ENCODE peak calls at places on chromosomes 13 and 19, in nine cellular contexts. One of them, this sample, is unnamed. For H3K27me3, the result is how much of the 10 kb centered on the place peaks cover.

GRCh38 chr19:31253816-31254551 is 95.3 kb downstream of the TSHZ3 start:
- DNase-seq in adrenal gland: no peak
- DNase-seq in body of pancreas: peak
- DNase-seq in GM12878: no peak
- DNase-seq in Panc1: no peak
- DNase-seq in psoas muscle: peak
- DNase-seq in thoracic aorta: no peak
- DNase-seq in sigmoid colon: no peak
- DNase-seq in neural progenitor cell: no peak
- DNase-seq in this sample: no peak

GRCh38 chr19:17125728-17126677 is 50.4 kb downstream of the MYO9B start:
- DNase-seq in adrenal gland: peak
- DNase-seq in body of pancreas: peak
- DNase-seq in GM12878: peak
- DNase-seq in Panc1: no peak
- DNase-seq in psoas muscle: peak
- DNase-seq in thoracic aorta: peak
- DNase-seq in sigmoid colon: peak
- DNase-seq in neural progenitor cell: no peak
- DNase-seq in this sample: peak

GRCh38 chr19:4350111-4350510 is 6.7 kb downstream of the MPND start:
- DNase-seq in adrenal gland: no peak
- DNase-seq in body of pancreas: no peak
- DNase-seq in GM12878: no peak
- DNase-seq in Panc1: no peak
- DNase-seq in psoas muscle: no peak
- DNase-seq in thoracic aorta: no peak
- DNase-seq in sigmoid colon: no peak
- DNase-seq in neural progenitor cell: no peak
- DNase-seq in this sample: no peak

GRCh38 chr13:113359556-113359955 is 4.4 kb downstream of the GRTP1 start:
- DNase-seq in adrenal gland: no peak
- DNase-seq in body of pancreas: no peak
- DNase-seq in GM12878: no peak
- DNase-seq in Panc1: no peak
- DNase-seq in psoas muscle: no peak
- DNase-seq in thoracic aorta: no peak
- DNase-seq in sigmoid colon: no peak
- DNase-seq in neural progenitor cell: no peak
- DNase-seq in this sample: no peak

GRCh38 chr13:111893607-111894443 is 173.1 kb upstream of the SOX1 start:
- DNase-seq in adrenal gland: no peak
- DNase-seq in body of pancreas: no peak
- DNase-seq in GM12878: no peak
- DNase-seq in Panc1: no peak
- DNase-seq in psoas muscle: no peak
- DNase-seq in thoracic aorta: no peak
- DNase-seq in sigmoid colon: no peak
- DNase-seq in neural progenitor cell: peak
- DNase-seq in this sample: no peak

GRCh38 chr13:44221657-44222056 is 152.0 kb upstream of the SERP2 start:
- DNase-seq in adrenal gland: no peak
- DNase-seq in body of pancreas: no peak
- DNase-seq in GM12878: no peak
- DNase-seq in Panc1: no peak
- DNase-seq in psoas muscle: no peak
- DNase-seq in thoracic aorta: no peak
- DNase-seq in sigmoid colon: peak
- DNase-seq in neural progenitor cell: no peak
- DNase-seq in this sample: no peak

GRCh38 chr13:36814465-36814864 is 4.6 kb upstream of the RFXAP start:
- DNase-seq in adrenal gland: no peak
- DNase-seq in body of pancreas: no peak
- DNase-seq in GM12878: no peak
- DNase-seq in Panc1: no peak
- DNase-seq in psoas muscle: no peak
- DNase-seq in thoracic aorta: no peak
- DNase-seq in sigmoid colon: no peak
- DNase-seq in neural progenitor cell: no peak
- DNase-seq in this sample: no peak

GRCh38 chr19:32676186-32676894 is 692 bp downstream of the RGS9BP start:
- DNase-seq in adrenal gland: peak
- DNase-seq in body of pancreas: peak
- DNase-seq in GM12878: no peak
- DNase-seq in Panc1: no peak
- DNase-seq in psoas muscle: no peak
- DNase-seq in thoracic aorta: no peak
- DNase-seq in sigmoid colon: no peak
- DNase-seq in neural progenitor cell: peak
- DNase-seq in this sample: peak

GRCh38 chr13:77751513-77752456 is 54.3 kb downstream of the SLAIN1 start:
- DNase-seq in adrenal gland: peak
- DNase-seq in body of pancreas: peak
- DNase-seq in GM12878: peak
- DNase-seq in Panc1: peak
- DNase-seq in psoas muscle: no peak
- DNase-seq in thoracic aorta: no peak
- DNase-seq in sigmoid colon: no peak
- DNase-seq in neural progenitor cell: peak
- DNase-seq in this sample: no peak

GRCh38 chr19:30570194-30570593 is 198.0 kb downstream of the ZNF536 start:
- DNase-seq in adrenal gland: no peak
- DNase-seq in body of pancreas: no peak
- DNase-seq in GM12878: no peak
- DNase-seq in Panc1: no peak
- DNase-seq in psoas muscle: no peak
- DNase-seq in thoracic aorta: no peak
- DNase-seq in sigmoid colon: no peak
- DNase-seq in neural progenitor cell: no peak
- DNase-seq in this sample: no peak

GRCh38 chr19:566403-566802 is 6.0 kb upstream of the BSG start:
- DNase-seq in adrenal gland: peak
- DNase-seq in body of pancreas: peak
- DNase-seq in GM12878: no peak
- DNase-seq in Panc1: no peak
- DNase-seq in psoas muscle: no peak
- DNase-seq in thoracic aorta: no peak
- DNase-seq in sigmoid colon: peak
- DNase-seq in neural progenitor cell: no peak
- DNase-seq in this sample: no peak
- H3K4me3 ChIP-seq in adrenal gland: no peak
- H3K4me3 ChIP-seq in body of pancreas: no peak
- H3K4me3 ChIP-seq in GM12878: no peak
- H3K4me3 ChIP-seq in Panc1: no peak
- H3K4me3 ChIP-seq in psoas muscle: no peak
- H3K4me3 ChIP-seq in thoracic aorta: no peak
- H3K4me3 ChIP-seq in sigmoid colon: no peak
- H3K4me3 ChIP-seq in neural progenitor cell: no peak
- H3K4me3 ChIP-seq in this sample: no peak

GRCh38 chr19:54045771-54046170 is 17.9 kb downstream of the VSTM1 start:
- DNase-seq in adrenal gland: no peak
- DNase-seq in body of pancreas: no peak
- DNase-seq in GM12878: no peak
- DNase-seq in Panc1: no peak
- DNase-seq in psoas muscle: no peak
- DNase-seq in thoracic aorta: no peak
- DNase-seq in sigmoid colon: no peak
- DNase-seq in neural progenitor cell: no peak
- DNase-seq in this sample: no peak

GRCh38 chr19:54042989-54043388 is 20.7 kb downstream of the VSTM1 start:
- DNase-seq in adrenal gland: no peak
- DNase-seq in body of pancreas: no peak
- DNase-seq in GM12878: no peak
- DNase-seq in Panc1: no peak
- DNase-seq in psoas muscle: no peak
- DNase-seq in thoracic aorta: no peak
- DNase-seq in sigmoid colon: no peak
- DNase-seq in neural progenitor cell: no peak
- DNase-seq in this sample: no peak

GRCh38 chr19:54041969-54042606 is 21.6 kb downstream of the VSTM1 start:
- DNase-seq in adrenal gland: no peak
- DNase-seq in body of pancreas: no peak
- DNase-seq in GM12878: no peak
- DNase-seq in Panc1: no peak
- DNase-seq in psoas muscle: no peak
- DNase-seq in thoracic aorta: no peak
- DNase-seq in sigmoid colon: no peak
- DNase-seq in neural progenitor cell: no peak
- DNase-seq in this sample: no peak

DNA sequence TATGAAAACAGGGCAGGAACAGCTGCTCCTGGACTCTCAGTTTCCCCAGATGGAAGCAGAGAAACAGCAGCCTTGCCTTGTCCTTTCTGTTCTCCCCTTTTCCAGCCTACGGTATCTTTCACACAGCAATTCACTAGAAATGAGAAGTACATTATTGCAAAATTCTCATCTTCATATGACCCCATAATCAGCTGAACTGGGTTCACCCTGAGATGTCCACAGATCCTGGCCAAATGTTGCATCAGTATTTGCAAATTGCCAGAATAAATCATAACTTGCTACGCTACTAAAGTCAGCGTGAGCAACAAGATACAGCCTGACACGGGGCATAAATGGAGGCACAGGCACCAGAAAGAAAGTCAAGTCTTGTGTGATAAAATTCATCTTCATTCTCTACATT is 16.1 kb downstream of the VSTM1 start:
- DNase-seq in adrenal gland: peak
- DNase-seq in body of pancreas: no peak
- DNase-seq in GM12878: no peak
- DNase-seq in Panc1: no peak
- DNase-seq in psoas muscle: no peak
- DNase-seq in thoracic aorta: no peak
- DNase-seq in sigmoid colon: no peak
- DNase-seq in neural progenitor cell: no peak
- DNase-seq in this sample: no peak
- H3K27me3 ChIP-seq in adrenal gland: under half
- H3K27me3 ChIP-seq in body of pancreas: under half
- H3K27me3 ChIP-seq in GM12878: under half
- H3K27me3 ChIP-seq in Panc1: under half
- H3K27me3 ChIP-seq in psoas muscle: under half
- H3K27me3 ChIP-seq in thoracic aorta: under half
- H3K27me3 ChIP-seq in sigmoid colon: under half
- H3K27me3 ChIP-seq in neural progenitor cell: under half
- H3K27me3 ChIP-seq in this sample: under half

GRCh38 chr13:33483471-33483870 is 197.9 kb upstream of the STARD13 start:
- DNase-seq in adrenal gland: no peak
- DNase-seq in body of pancreas: no peak
- DNase-seq in GM12878: no peak
- DNase-seq in Panc1: no peak
- DNase-seq in psoas muscle: no peak
- DNase-seq in thoracic aorta: no peak
- DNase-seq in sigmoid colon: no peak
- DNase-seq in neural progenitor cell: no peak
- DNase-seq in this sample: no peak

GRCh38 chr13:33490461-33491327 is 205.1 kb upstream of the STARD13 start:
- DNase-seq in adrenal gland: no peak
- DNase-seq in body of pancreas: no peak
- DNase-seq in GM12878: no peak
- DNase-seq in Panc1: no peak
- DNase-seq in psoas muscle: no peak
- DNase-seq in thoracic aorta: no peak
- DNase-seq in sigmoid colon: no peak
- DNase-seq in neural progenitor cell: peak
- DNase-seq in this sample: no peak

GRCh38 chr13:33485247-33485646 is 199.7 kb upstream of the STARD13 start:
- DNase-seq in adrenal gland: no peak
- DNase-seq in body of pancreas: no peak
- DNase-seq in GM12878: no peak
- DNase-seq in Panc1: no peak
- DNase-seq in psoas muscle: no peak
- DNase-seq in thoracic aorta: no peak
- DNase-seq in sigmoid colon: no peak
- DNase-seq in neural progenitor cell: no peak
- DNase-seq in this sample: no peak

GRCh38 chr13:33489563-33489962 is 204.0 kb upstream of the STARD13 start:
- DNase-seq in adrenal gland: no peak
- DNase-seq in body of pancreas: no peak
- DNase-seq in GM12878: no peak
- DNase-seq in Panc1: no peak
- DNase-seq in psoas muscle: no peak
- DNase-seq in thoracic aorta: no peak
- DNase-seq in sigmoid colon: no peak
- DNase-seq in neural progenitor cell: peak
- DNase-seq in this sample: no peak

DNA sequence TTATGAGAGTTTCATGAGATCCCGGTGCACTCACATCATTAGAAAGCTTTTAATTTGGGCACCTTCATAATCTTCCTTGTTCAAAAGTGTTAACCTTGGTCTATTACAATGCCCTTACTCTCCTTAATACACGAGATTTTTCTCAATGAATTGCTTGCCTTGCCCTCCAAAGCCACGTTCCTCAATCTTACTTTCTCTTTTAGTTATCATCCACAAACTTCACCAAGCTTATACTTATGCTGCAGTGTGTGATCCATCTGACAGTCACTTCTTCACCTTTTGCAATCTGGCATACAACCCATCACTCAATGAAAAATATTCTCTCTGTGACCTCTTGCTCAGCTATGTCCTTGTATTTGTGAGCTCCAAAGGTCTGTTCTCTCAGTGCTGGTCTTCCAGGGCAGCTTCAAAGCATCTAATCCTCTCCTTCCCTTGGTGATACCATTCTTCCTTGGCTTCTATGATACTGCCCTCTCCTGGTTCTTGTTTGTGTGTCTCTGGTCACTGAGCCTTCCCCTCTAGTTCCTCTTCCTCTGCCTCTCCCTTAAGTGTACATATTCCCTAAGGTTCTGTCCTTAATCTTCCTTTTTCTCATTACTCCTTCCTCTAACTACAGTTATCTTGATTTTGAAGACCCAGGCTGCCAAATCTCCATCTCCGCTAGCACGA is 202.2 kb upstream of the STARD13 start:
- DNase-seq in adrenal gland: peak
- DNase-seq in body of pancreas: no peak
- DNase-seq in GM12878: peak
- DNase-seq in Panc1: no peak
- DNase-seq in psoas muscle: no peak
- DNase-seq in thoracic aorta: no peak
- DNase-seq in sigmoid colon: no peak
- DNase-seq in neural progenitor cell: peak
- DNase-seq in this sample: no peak
- TF ChIP-seq CTCF in adrenal gland: peak
- TF ChIP-seq CTCF in body of pancreas: no peak
- TF ChIP-seq CTCF in GM12878: peak
- TF ChIP-seq CTCF in Panc1: peak
- TF ChIP-seq CTCF in psoas muscle: peak
- TF ChIP-seq CTCF in thoracic aorta: peak
- TF ChIP-seq CTCF in sigmoid colon: peak
- TF ChIP-seq CTCF in neural progenitor cell: peak
- TF ChIP-seq CTCF in this sample: peak

DNA sequence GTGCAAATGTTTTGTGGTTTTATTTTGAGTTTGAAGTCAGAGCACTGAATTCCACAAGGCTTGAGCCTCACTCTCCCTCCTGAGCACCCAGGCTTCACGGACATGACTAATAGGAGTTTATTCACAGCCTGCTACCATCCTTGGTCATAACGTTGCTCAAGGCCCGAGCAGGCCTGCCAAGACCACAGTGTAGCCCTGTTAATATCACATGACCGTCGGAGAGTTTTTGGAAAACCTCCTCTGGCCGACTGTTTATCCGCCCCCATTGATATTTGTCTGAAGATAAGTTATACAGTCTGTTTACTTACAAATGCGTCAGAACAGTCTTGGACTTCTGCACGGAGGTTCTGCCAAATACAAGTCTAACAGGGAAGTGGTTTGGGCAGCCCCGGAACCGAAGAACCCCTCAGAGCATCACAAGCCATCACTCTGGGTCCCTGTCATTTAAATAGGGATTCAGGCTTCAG is 89.9 kb downstream of the COL4A2 start:
- DNase-seq in adrenal gland: peak
- DNase-seq in body of pancreas: peak
- DNase-seq in GM12878: no peak
- DNase-seq in Panc1: no peak
- DNase-seq in psoas muscle: peak
- DNase-seq in thoracic aorta: peak
- DNase-seq in sigmoid colon: peak
- DNase-seq in neural progenitor cell: no peak
- DNase-seq in this sample: no peak
- H3K4me3 ChIP-seq in adrenal gland: no peak
- H3K4me3 ChIP-seq in body of pancreas: no peak
- H3K4me3 ChIP-seq in GM12878: no peak
- H3K4me3 ChIP-seq in Panc1: no peak
- H3K4me3 ChIP-seq in psoas muscle: peak
- H3K4me3 ChIP-seq in thoracic aorta: peak
- H3K4me3 ChIP-seq in sigmoid colon: peak
- H3K4me3 ChIP-seq in neural progenitor cell: no peak
- H3K4me3 ChIP-seq in this sample: no peak